ENCODE peak calls at places on chromosomes 1 and 21, in five cellular contexts. One of them, this sample, is unnamed.

GRCh38 chr1:86430376-86430775 is 6.4 kb downstream of the CLCA2 start:
- DNase-seq in heart left ventricle: no peak
- DNase-seq in BJ: no peak
- DNase-seq in colonic mucosa: no peak
- DNase-seq in lung: no peak
- DNase-seq in this sample: no peak

GRCh38 chr1:228369608-228370438 is 36.8 kb downstream of the TRIM11 start:
- DNase-seq in BJ: no peak
- DNase-seq in heart left ventricle: peak; percentile 66
- DNase-seq in lung: no peak
- DNase-seq in colonic mucosa: no peak
- DNase-seq in this sample: no peak

GRCh38 chr1:246907472-246907871 is 24.3 kb downstream of the AHCTF1 start:
- DNase-seq in heart left ventricle: no peak
- DNase-seq in lung: no peak
- DNase-seq in colonic mucosa: peak; percentile 29
- DNase-seq in BJ: no peak
- DNase-seq in this sample: no peak

GRCh38 chr1:163771637-163772036 is 449.9 kb downstream of the NUF2 start:
- DNase-seq in BJ: no peak
- DNase-seq in colonic mucosa: no peak
- DNase-seq in lung: no peak
- DNase-seq in heart left ventricle: no peak
- DNase-seq in this sample: no peak

GRCh38 chr1:225754940-225755635 is 22.5 kb upstream of the SRP9 start:
- DNase-seq in colonic mucosa: peak; percentile 53
- DNase-seq in heart left ventricle: peak; percentile 74
- DNase-seq in lung: no peak
- DNase-seq in BJ: peak; percentile 78
- DNase-seq in this sample: peak; percentile 91

GRCh38 chr1:212012034-212012740 is 23.2 kb downstream of the INTS7 start:
- DNase-seq in lung: peak; percentile 69
- DNase-seq in BJ: no peak
- DNase-seq in heart left ventricle: no peak
- DNase-seq in colonic mucosa: peak; percentile 67
- DNase-seq in this sample: no peak

GRCh38 chr1:22350987-22351756 is 100.5 kb upstream of the ZBTB40 start:
- DNase-seq in lung: no peak
- DNase-seq in colonic mucosa: no peak
- DNase-seq in heart left ventricle: no peak
- DNase-seq in BJ: no peak
- DNase-seq in this sample: no peak

GRCh38 chr1:168180148-168180524 is 1.4 kb downstream of the TIPRL start:
- DNase-seq in BJ: no peak
- DNase-seq in heart left ventricle: no peak
- DNase-seq in colonic mucosa: peak; percentile 22
- DNase-seq in lung: no peak
- DNase-seq in this sample: no peak

GRCh38 chr1:203189951-203190352 is 3.4 kb upstream of the CHI3L1 start:
- DNase-seq in BJ: no peak
- DNase-seq in colonic mucosa: no peak
- DNase-seq in lung: no peak
- DNase-seq in heart left ventricle: peak; percentile 32
- DNase-seq in this sample: no peak

GRCh38 chr1:161307230-161307768 is 2.5 kb downstream of the MPZ start:
- DNase-seq in heart left ventricle: no peak
- DNase-seq in lung: no peak
- DNase-seq in BJ: no peak
- DNase-seq in colonic mucosa: no peak
- DNase-seq in this sample: peak; percentile 20

GRCh38 chr1:178946855-178947687 is 76.2 kb upstream of the ANGPTL1 start:
- DNase-seq in lung: no peak
- DNase-seq in BJ: no peak
- DNase-seq in colonic mucosa: no peak
- DNase-seq in heart left ventricle: no peak
- DNase-seq in this sample: no peak

GRCh38 chr1:35539073-35539823 is 18.0 kb downstream of the KIAA0319L start:
- DNase-seq in BJ: no peak
- DNase-seq in heart left ventricle: no peak
- DNase-seq in colonic mucosa: no peak
- DNase-seq in lung: no peak
- DNase-seq in this sample: no peak

GRCh38 chr1:30929135-30929889 is 20.8 kb upstream of the SDC3 start:
- DNase-seq in colonic mucosa: peak; percentile 64
- DNase-seq in heart left ventricle: no peak
- DNase-seq in BJ: no peak
- DNase-seq in lung: no peak
- DNase-seq in this sample: no peak

GRCh38 chr1:66400660-66401059 is 133.3 kb upstream of the SGIP1 start:
- DNase-seq in lung: no peak
- DNase-seq in colonic mucosa: no peak
- DNase-seq in BJ: no peak
- DNase-seq in heart left ventricle: no peak
- DNase-seq in this sample: no peak

GRCh38 chr21:34043333-34043732 is 30.0 kb upstream of the MRPS6 start:
- DNase-seq in heart left ventricle: no peak
- DNase-seq in lung: no peak
- DNase-seq in colonic mucosa: no peak
- DNase-seq in BJ: no peak
- DNase-seq in this sample: no peak

GRCh38 chr21:34037009-34037408 is 36.4 kb upstream of the MRPS6 start:
- DNase-seq in BJ: no peak
- DNase-seq in colonic mucosa: no peak
- DNase-seq in lung: peak; percentile 21
- DNase-seq in heart left ventricle: no peak
- DNase-seq in this sample: no peak

GRCh38 chr21:34042735-34043134 is 30.6 kb upstream of the MRPS6 start:
- DNase-seq in colonic mucosa: no peak
- DNase-seq in BJ: no peak
- DNase-seq in heart left ventricle: no peak
- DNase-seq in lung: no peak
- DNase-seq in this sample: no peak

GRCh38 chr21:34037446-34037845 is 35.9 kb upstream of the MRPS6 start:
- DNase-seq in BJ: no peak
- DNase-seq in lung: peak; percentile 6
- DNase-seq in colonic mucosa: no peak
- DNase-seq in heart left ventricle: no peak
- DNase-seq in this sample: peak; percentile 32

GRCh38 chr21:34039678-34040382 is 33.5 kb upstream of the MRPS6 start:
- DNase-seq in colonic mucosa: no peak
- DNase-seq in heart left ventricle: no peak
- DNase-seq in BJ: no peak
- DNase-seq in lung: no peak
- DNase-seq in this sample: no peak
- TF ChIP-seq CTCF in colonic mucosa: no peak
- TF ChIP-seq CTCF in heart left ventricle: no peak
- TF ChIP-seq CTCF in BJ: no peak
- TF ChIP-seq CTCF in lung: no peak
- TF ChIP-seq CTCF in this sample: no peak

GRCh38 chr1:17306921-17307320 is 1.1 kb upstream of the PADI4 start:
- DNase-seq in BJ: no peak
- DNase-seq in heart left ventricle: no peak
- DNase-seq in lung: no peak
- DNase-seq in colonic mucosa: no peak
- DNase-seq in this sample: no peak
- H3K4me3 ChIP-seq in BJ: no peak overlapping the region
- H3K4me3 ChIP-seq in heart left ventricle: no peak overlapping the region
- H3K4me3 ChIP-seq in lung: no peak overlapping the region
- H3K4me3 ChIP-seq in colonic mucosa: no peak overlapping the region
- H3K4me3 ChIP-seq in this sample: no peak overlapping the region

DNA sequence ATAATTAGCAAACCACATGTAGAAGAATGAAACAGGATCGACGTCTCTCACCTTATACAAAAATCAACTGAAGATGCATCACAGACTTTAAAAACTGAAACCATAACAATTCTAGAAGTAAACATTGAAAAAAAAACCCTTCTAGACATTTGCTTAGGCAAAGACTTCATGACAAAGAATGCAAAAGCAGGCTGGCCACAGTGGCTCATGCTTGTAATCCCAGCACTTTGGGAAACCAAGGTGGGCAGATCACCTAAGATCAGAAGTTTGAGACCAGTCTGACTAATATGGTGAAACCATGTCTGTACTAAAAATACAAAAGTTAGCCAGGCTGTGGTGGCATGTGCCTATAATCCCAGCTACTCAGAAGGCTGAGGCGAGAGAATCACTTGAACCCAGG is 1351.7 kb downstream of the MRPL39 start:
- DNase-seq in heart left ventricle: no peak
- DNase-seq in lung: no peak
- DNase-seq in BJ: no peak
- DNase-seq in colonic mucosa: no peak
- DNase-seq in this sample: no peak
- TF ChIP-seq CTCF in heart left ventricle: no peak
- TF ChIP-seq CTCF in lung: no peak
- TF ChIP-seq CTCF in BJ: no peak
- TF ChIP-seq CTCF in colonic mucosa: no peak
- TF ChIP-seq CTCF in this sample: no peak

DNA sequence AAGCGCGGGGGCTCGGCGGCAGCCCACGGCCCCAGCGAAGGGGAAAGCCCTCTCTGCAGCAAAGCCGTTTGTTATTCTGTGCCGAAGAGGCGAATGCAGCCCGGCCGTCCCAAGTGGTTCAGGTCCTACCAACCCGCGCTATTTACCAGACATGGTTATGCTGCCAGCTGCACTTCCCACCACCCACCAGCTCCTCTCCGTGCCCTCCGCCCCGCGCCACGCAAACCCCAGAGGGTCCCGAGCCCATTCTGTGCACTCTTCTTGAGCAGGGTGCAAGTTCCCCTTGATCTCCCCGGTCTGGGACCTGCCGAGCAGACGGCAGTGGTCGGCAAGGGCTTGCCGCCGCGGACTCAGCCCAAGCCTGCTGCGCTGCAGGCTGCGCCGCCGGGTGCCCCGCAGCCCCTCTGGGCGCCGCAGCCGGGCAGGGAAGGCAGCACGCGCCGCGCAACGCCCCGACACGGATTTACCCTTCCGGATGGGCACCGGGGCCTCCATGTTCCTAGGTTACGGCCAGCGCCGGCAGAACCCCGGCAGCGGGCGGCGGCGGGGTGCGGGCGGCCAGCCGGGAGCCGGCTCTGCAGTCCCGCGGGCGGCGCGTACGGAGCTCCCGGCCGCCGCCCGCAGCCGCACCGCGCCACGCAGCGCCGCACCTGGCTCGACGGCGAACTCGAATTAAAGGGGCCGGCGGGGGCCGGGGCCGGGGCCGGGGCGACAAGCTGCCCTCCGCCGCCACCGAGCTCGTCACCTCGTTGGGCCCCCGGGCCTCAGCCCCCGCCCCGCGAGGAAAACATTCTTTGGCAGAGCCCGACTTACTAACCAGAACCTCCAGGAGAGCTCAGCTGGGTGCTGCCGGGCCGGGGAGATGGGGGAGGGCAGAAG is 865 bp upstream of the KCNA2 start:
- DNase-seq in lung: no peak
- DNase-seq in heart left ventricle: no peak
- DNase-seq in colonic mucosa: no peak
- DNase-seq in BJ: no peak
- DNase-seq in this sample: no peak
- H3K4me3 ChIP-seq in lung: peak overlapping the region; percentile 29
- H3K4me3 ChIP-seq in heart left ventricle: peak overlapping the region; percentile 45
- H3K4me3 ChIP-seq in colonic mucosa: peak overlapping the region; percentile 40
- H3K4me3 ChIP-seq in BJ: peak overlapping the region; percentile 17
- H3K4me3 ChIP-seq in this sample: peak overlapping the region; percentile 12

DNA sequence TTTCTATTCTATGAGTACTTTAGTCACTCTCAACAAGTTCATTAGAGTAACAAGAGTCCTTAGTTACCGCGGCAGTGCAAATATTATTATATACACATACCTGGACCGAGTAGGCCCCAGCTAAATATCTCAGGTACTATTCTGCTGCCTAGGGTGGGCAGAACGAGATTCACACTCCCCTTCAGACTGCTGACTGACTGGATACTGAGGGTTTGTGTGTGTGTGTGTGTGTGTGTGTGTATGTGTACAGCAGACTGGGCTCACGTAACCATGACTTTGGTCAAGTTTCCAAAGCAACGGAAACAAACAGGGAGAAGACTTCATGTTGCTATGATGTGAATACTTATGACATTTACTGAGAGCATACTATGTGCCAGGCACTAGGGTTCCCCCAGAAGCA is 203.5 kb upstream of the USP24 start:
- DNase-seq in lung: no peak
- DNase-seq in colonic mucosa: no peak
- DNase-seq in heart left ventricle: no peak
- DNase-seq in BJ: no peak
- DNase-seq in this sample: no peak
- TF ChIP-seq CTCF in lung: no peak
- TF ChIP-seq CTCF in colonic mucosa: no peak
- TF ChIP-seq CTCF in heart left ventricle: no peak
- TF ChIP-seq CTCF in BJ: no peak
- TF ChIP-seq CTCF in this sample: no peak

GRCh38 chr1:234980224-234980656 is 148.4 kb downstream of the TOMM20 start:
- DNase-seq in lung: no peak
- DNase-seq in colonic mucosa: no peak
- DNase-seq in BJ: no peak
- DNase-seq in heart left ventricle: no peak
- DNase-seq in this sample: no peak
- H3K4me3 ChIP-seq in lung: no peak overlapping the region
- H3K4me3 ChIP-seq in colonic mucosa: no peak overlapping the region
- H3K4me3 ChIP-seq in BJ: no peak overlapping the region
- H3K4me3 ChIP-seq in heart left ventricle: no peak overlapping the region
- H3K4me3 ChIP-seq in this sample: no peak overlapping the region

This sample was measured in HFF-Myc.